ENCODE peak calls at places on chromosomes 2 and 18, in eight cellular contexts. B, Y, I, S, P, U, J and T are unnamed samples.
A peak's percentile ranks its signal among the peaks of the same experiment; 100 is the strongest.

GRCh38 chr2:224895377-224895776 is 146.9 kb downstream of the DOCK10 start:
- DNase-seq in U (no peak), J (no peak), B (no peak), Y (no peak), S (no peak), I (no peak), P (no peak), T (no peak)

GRCh38 chr2:176085861-176086771 is 2.4 kb upstream of the EVX2 start:
- DNase-seq in S (peak; percentile 34), J (peak; percentile 56), I (peak; percentile 62), U (no peak), Y (no peak), P (no peak), B (no peak), T (peak; percentile 58)

GRCh38 chr2:238239552-238239871 is 326 bp downstream of the HES6 start:
- DNase-seq in J (no peak), U (no peak), I (peak; percentile 71), P (no peak), B (no peak), S (no peak), Y (no peak), T (peak; percentile 74)

GRCh38 chr2:10159486-10160160 is 37.1 kb downstream of the RRM2 start:
- DNase-seq in Y (no peak), P (peak; percentile 61), I (no peak), B (no peak), J (no peak), U (no peak), S (no peak), T (no peak)

GRCh38 chr2:36397040-36397616 is 41.5 kb downstream of the CRIM1 start:
- DNase-seq in S (peak; percentile 42), B (no peak), P (no peak), U (no peak), J (no peak), Y (no peak), I (no peak), T (no peak)

GRCh38 chr18:34972765-34973414 is 68.3 kb upstream of the MAPRE2 start:
- DNase-seq in P (no peak), J (no peak), Y (no peak), U (no peak), S (no peak), B (no peak), I (no peak), T (no peak)

GRCh38 chr2:31384771-31385276 is 29.7 kb downstream of the XDH start:
- DNase-seq in Y (no peak), I (no peak), B (no peak), S (peak; percentile 97), P (no peak), U (no peak), J (no peak), T (no peak)

GRCh38 chr2:97806738-97807618 is 93.6 kb downstream of the ZAP70 start:
- DNase-seq in S (peak; percentile 69), P (peak; percentile 95), Y (peak; percentile 87), I (peak; percentile 72), B (peak; percentile 79), U (peak; percentile 81), J (peak; percentile 83), T (peak; percentile 91)

GRCh38 chr2:56295666-56296065 is 111.9 kb downstream of the CCDC85A start:
- DNase-seq in Y (no peak), P (no peak), J (no peak), U (no peak), S (no peak), B (no peak), I (no peak), T (no peak)

GRCh38 chr2:17101091-17101490 is 417.1 kb downstream of the RAD51AP2 start:
- DNase-seq in B (no peak), I (no peak), P (no peak), U (no peak), J (no peak), Y (no peak), S (no peak), T (no peak)

GRCh38 chr2:39603436-39603835 is 62.3 kb upstream of the TMEM178A start:
- DNase-seq in P (no peak), B (no peak), S (peak; percentile 33), Y (no peak), J (no peak), U (no peak), I (no peak), T (no peak)

GRCh38 chr2:120400546-120400945 is 54.6 kb downstream of the INHBB start:
- DNase-seq in P (peak; percentile 53), I (no peak), S (no peak), B (no peak), Y (no peak), J (no peak), U (no peak), T (no peak)

GRCh38 chr18:62128157-62128556 is 58.7 kb downstream of the PIGN start:
- DNase-seq in S (peak; percentile 61), P (no peak), Y (no peak), U (no peak), J (no peak), I (no peak), B (no peak), T (no peak)

GRCh38 chr2:172834881-172835280 is 99.2 kb downstream of the RAPGEF4 start:
- DNase-seq in P (no peak), J (no peak), S (no peak), Y (no peak), I (no peak), U (no peak), B (no peak), T (no peak)

GRCh38 chr2:101517753-101518152 is 42.8 kb upstream of the RFX8 start:
- DNase-seq in U (no peak), B (no peak), P (no peak), S (peak; percentile 65), Y (no peak), J (no peak), I (no peak), T (no peak)

GRCh38 chr2:176650101-176650500 is 380.9 kb downstream of the MTX2 start:
- DNase-seq in P (no peak), U (no peak), I (no peak), J (no peak), B (peak; percentile 25), Y (no peak), S (no peak), T (no peak)

GRCh38 chr2:240256704-240257637 is 116.5 kb upstream of the OTOS start:
- DNase-seq in I (no peak), J (no peak), B (no peak), U (no peak), S (no peak), P (peak; percentile 52), Y (peak; percentile 23), T (no peak)

GRCh38 chr2:188629890-188630483 is 338.3 kb downstream of the GULP1 start:
- DNase-seq in B (no peak), P (no peak), Y (no peak), S (peak; percentile 51), I (no peak), U (no peak), J (no peak), T (no peak)

GRCh38 chr2:239149501-239149900 is 251.3 kb downstream of the HDAC4 start:
- DNase-seq in U (peak; percentile 1), B (no peak), S (no peak), Y (peak; percentile 10), P (peak; percentile 66), J (no peak), I (no peak), T (peak; percentile 49)

GRCh38 chr2:85111819-85112281 is 21.3 kb upstream of the TCF7L1 start:
- DNase-seq in J (no peak), U (no peak), I (no peak), Y (no peak), P (no peak), S (peak; percentile 73), B (no peak), T (no peak)

GRCh38 chr18:13909141-13909540 is 6.2 kb downstream of the MC2R start:
- DNase-seq in I (no peak), P (no peak), J (no peak), B (no peak), U (no peak), Y (no peak), S (no peak), T (no peak)

GRCh38 chr2:134360750-134361487 is 107.0 kb downstream of the MGAT5 start:
- DNase-seq in B (no peak), Y (peak; percentile 36), I (peak; percentile 66), J (no peak), U (peak; percentile 42), P (no peak), S (no peak), T (no peak)

GRCh38 chr2:51734115-51734514 is 702.2 kb upstream of the NRXN1 start:
- DNase-seq in B (no peak), J (no peak), Y (no peak), S (peak; percentile 71), U (no peak), I (no peak), P (no peak), T (no peak)

GRCh38 chr18:51933903-51934302 is 406.1 kb upstream of the DCC start:
- DNase-seq in Y (no peak), P (no peak), S (no peak), I (no peak), U (no peak), B (no peak), J (no peak), T (no peak)
- H3K4me3 ChIP-seq in Y (no peak overlapping the region), P (no peak overlapping the region), S (no peak overlapping the region), I (no peak overlapping the region), U (no peak overlapping the region), B (no peak overlapping the region), J (no peak overlapping the region), T (no peak overlapping the region)

DNA sequence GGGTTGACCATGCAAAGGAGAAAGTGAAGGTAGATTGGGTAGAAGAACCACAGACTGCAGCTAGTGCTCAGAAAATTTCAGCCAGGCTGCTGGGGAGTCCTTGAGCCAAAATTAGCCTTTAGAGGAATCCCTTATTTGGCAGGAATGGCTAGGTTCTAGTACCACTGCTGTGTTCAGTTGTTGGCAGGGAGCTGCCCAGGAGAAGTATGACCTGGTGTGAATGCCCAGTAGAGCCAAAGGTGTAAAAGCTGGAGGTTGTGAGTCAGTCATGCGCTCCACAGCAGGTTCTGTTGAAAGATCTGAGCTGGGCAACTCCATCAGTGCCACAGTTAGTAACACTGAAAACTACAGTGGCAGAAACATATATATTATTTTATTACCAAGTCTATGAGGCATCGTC is 36.4 kb upstream of the TBR1 start:
- DNase-seq in I (no peak), J (no peak), B (no peak), U (peak; percentile 40), P (no peak), Y (peak; percentile 52), S (no peak), T (no peak)
- H3K4me1 ChIP-seq in I (no peaks in the 10 kb centered on the region), J (no peaks in the 10 kb centered on the region), B (no peaks in the 10 kb centered on the region), U (peaks cover 15% of the 10 kb centered on the region), P (no peaks in the 10 kb centered on the region), Y (peaks cover 2% of the 10 kb centered on the region), S (no peaks in the 10 kb centered on the region), T (no peaks in the 10 kb centered on the region)

DNA sequence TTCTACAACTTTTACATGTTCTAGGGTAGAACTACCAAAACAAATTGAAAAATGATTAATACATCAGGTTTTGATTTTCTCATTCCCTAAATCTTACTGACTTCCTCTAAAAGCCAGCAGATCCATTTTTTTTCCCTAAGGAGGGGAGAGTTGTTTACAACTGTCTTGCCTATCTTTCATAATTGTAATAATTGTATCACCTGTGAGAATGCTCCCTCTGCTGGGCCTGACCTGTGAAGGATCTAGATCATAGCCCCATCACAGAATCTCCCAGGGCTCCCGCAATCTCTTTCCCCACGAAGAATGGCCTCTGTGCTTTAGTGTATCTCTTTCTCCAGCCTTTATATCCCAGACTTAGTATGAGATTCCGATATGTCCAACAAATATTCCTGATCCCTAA is 9.1 kb downstream of the LOXL3 start:
- DNase-seq in S (no peak), J (no peak), Y (no peak), B (peak; percentile 31), P (no peak), I (no peak), U (no peak), T (peak; percentile 9)
- TF ChIP-seq CTCF in S (no peak), J (no peak), Y (no peak), B (peak; percentile 73), P (no peak), I (no peak), U (peak; percentile 20), T (no peak)

GRCh38 chr2:170815311-170815710 is 1.4 kb upstream of the GAD1 start:
- DNase-seq in U (no peak), P (no peak), I (no peak), S (no peak), J (no peak), B (no peak), Y (no peak), T (no peak)
- H3K4me3 ChIP-seq in U (peak overlapping the region; percentile 59), P (peak overlapping the region; percentile 44), I (no peak overlapping the region), S (no peak overlapping the region), J (no peak overlapping the region), B (no peak overlapping the region), Y (peak overlapping the region; percentile 54), T (no peak overlapping the region)